ENCODE peak calls at places on chromosome 15, in ten cellular contexts. C is hepatocyte, F is heart right ventricle, E is RWPE2, N is stomach, O is cardiac fibroblast, P is mucosa of descending colon, L is coronary artery, V is nephron progenitor cell, G is WTC11. S is an unnamed sample.

GRCh38 chr15:39874890-39875549 is 45.0 kb downstream of the GPR176 start:
- DNase-seq in C (peak; percentile 38), F (no peak), E (no peak), N (peak; percentile 36), O (peak; percentile 67), P (no peak), L (no peak), V (peak; percentile 7), G (no peak), S (no peak)

GRCh38 chr15:88834211-88834812 is 31.1 kb downstream of the ACAN start:
- DNase-seq in C (peak; percentile 59), F (peak; percentile 30), E (no peak), N (peak; percentile 37), O (peak; percentile 68), P (no peak), L (peak; percentile 81), V (peak; percentile 62), G (peak; percentile 77), S (peak; percentile 30)

GRCh38 chr15:96355561-96356129 is 25.1 kb downstream of the NR2F2 start:
- DNase-seq in C (no peak), F (no peak), E (no peak), N (no peak), O (no peak), P (no peak), L (no peak), V (no peak), G (no peak), S (no peak)

GRCh38 chr15:22979069-22979698 is 984 bp downstream of the CYFIP1 start:
- DNase-seq in C (peak; percentile 76), F (peak; percentile 47), E (peak; percentile 82), N (peak; percentile 72), O (peak; percentile 55), P (peak; percentile 76), L (no peak), V (peak; percentile 71), G (peak; percentile 63), S (peak; percentile 37)

GRCh38 chr15:41936649-41937567 is 35.4 kb downstream of the EHD4 start:
- DNase-seq in C (no peak), F (peak; percentile 69), E (no peak), N (peak; percentile 48), O (peak; percentile 68), P (peak; percentile 73), L (peak; percentile 72), V (no peak), G (no peak), S (no peak)

GRCh38 chr15:89179966-89180875 is 41.2 kb downstream of the RLBP1 start:
- DNase-seq in C (no peak), F (no peak), E (no peak), N (no peak), O (no peak), P (no peak), L (no peak), V (no peak), G (no peak), S (no peak)

GRCh38 chr15:49627407-49627877 is 6.6 kb downstream of the DTWD1 start:
- DNase-seq in C (no peak), F (no peak), E (no peak), N (no peak), O (peak; percentile 62), P (no peak), L (no peak), V (no peak), G (no peak), S (no peak)

GRCh38 chr15:83692820-83693581 is 39.1 kb downstream of the ADAMTSL3 start:
- DNase-seq in C (peak; percentile 11), F (no peak), E (no peak), N (no peak), O (peak; percentile 13), P (no peak), L (no peak), V (no peak), G (no peak), S (no peak)

GRCh38 chr15:73696641-73697001 is 12.4 kb downstream of the CD276 start:
- DNase-seq in C (no peak), F (no peak), E (no peak), N (no peak), O (no peak), P (no peak), L (no peak), V (no peak), G (no peak), S (no peak)

GRCh38 chr15:67578020-67578600 is 35.6 kb downstream of the MAP2K5 start:
- DNase-seq in C (no peak), F (no peak), E (no peak), N (no peak), O (no peak), P (no peak), L (no peak), V (no peak), G (no peak), S (no peak)

GRCh38 chr15:89307046-89307587 is 27.5 kb downstream of the POLG start:
- DNase-seq in C (no peak), F (no peak), E (no peak), N (no peak), O (peak; percentile 31), P (no peak), L (no peak), V (no peak), G (no peak), S (no peak)

GRCh38 chr15:68081869-68082505 is 27.9 kb downstream of the PIAS1 start:
- DNase-seq in C (no peak), F (no peak), E (no peak), N (no peak), O (no peak), P (no peak), L (no peak), V (no peak), G (no peak), S (no peak)

DNA sequence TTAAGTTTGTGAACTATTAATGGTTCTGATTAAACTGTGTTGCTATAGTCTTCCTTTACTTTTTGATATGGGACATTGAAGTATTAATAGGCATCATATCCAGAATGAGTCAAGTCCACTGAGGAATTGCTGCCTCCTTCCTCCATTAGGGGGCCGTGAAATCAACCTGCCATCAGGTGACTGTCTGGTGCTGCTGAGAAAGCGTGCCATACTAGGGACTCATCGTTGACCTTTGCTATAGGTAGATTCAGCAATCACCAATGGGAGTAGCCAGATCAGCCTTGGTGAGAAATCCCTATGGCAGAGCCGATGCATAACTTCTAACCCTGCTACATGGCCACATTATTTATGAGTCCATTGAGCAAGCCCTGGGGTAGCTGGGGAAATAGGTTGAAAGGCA is 30.1 kb upstream of the SLC28A2 start:
- DNase-seq in C (no peak), F (no peak), E (no peak), N (no peak), O (no peak), P (no peak), L (no peak), V (no peak), G (no peak), S (no peak)
- TF ChIP-seq CTCF in C (no peak), F (no peak), E (no peak), N (no peak), O (no peak), P (no peak), L (no peak), V (no peak), G (no peak), S (no peak)

GRCh38 chr15:27414168-27414870 is 443.3 kb downstream of the GABRG3 start:
- DNase-seq in C (no peak), F (no peak), E (no peak), N (no peak), O (no peak), P (no peak), L (no peak), V (no peak), G (no peak), S (no peak)
- TF ChIP-seq CTCF in C (no peak), F (no peak), E (no peak), N (no peak), O (no peak), P (no peak), L (no peak), V (no peak), G (no peak), S (no peak)

DNA sequence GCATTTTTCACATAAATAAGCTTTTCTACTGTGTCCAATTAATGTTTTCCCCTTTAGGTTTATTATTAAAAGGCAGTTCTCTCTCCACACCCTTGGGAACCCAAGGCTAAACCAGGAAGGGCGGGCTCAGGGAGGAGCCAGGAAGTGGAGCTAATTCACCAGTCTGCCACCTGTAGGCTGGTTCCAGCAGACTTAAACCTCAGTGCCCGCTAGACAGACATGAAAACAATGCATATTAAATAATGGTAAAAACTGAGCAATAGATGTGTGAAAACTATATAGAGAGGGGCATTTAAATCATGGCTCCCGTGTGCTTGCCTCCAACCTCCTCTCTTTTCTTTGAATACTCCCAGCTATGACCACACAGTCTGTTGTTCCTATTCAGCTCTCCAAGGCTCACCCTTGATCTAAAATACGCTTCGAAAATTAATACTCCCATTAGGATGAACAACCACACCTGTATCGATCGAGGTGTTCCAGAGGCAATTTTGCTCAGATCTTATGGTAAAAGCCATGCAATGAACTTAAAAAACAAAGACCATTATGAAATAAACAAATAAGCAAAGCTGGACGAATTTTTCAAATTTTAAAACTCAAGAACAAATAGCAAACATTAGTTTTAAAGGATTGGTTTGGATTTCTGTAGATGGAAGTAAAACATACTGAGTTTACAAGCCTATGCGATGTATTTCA is 253.3 kb downstream of the TJP1 start:
- DNase-seq in C (peak; percentile 58), F (no peak), E (no peak), N (no peak), O (peak; percentile 15), P (peak; percentile 66), L (no peak), V (peak; percentile 27), G (peak; percentile 53), S (no peak)
- TF ChIP-seq CTCF in C (peak; percentile 40), F (peak; percentile 41), E (peak; percentile 75), N (no peak), O (no peak), P (no peak), L (no peak), V (no peak), G (no peak), S (peak; percentile 53)

DNA sequence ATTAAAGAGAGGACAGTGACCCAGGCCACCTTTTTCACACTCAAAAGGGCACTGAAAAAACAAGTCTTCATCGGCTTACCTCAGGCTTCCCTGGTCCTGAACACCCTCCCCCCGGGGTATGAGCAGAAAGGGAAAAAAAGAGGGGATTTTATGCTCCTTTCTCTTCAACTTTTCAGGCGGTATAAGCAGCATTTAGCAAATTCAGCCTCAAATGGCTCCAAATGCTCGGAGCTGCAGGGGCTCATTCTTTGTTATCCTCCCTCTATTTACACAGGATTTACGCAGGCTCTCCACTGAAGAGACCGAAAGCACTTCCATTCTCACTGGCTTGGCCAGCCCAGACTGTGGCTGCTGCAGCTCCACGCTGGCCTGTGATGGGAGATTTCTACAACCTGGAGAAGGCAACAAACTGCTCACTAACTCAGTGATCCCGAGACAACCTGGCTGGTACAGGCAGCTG is 54.5 kb downstream of the MEIS2 start:
- DNase-seq in C (peak; percentile 39), F (no peak), E (no peak), N (no peak), O (no peak), P (no peak), L (no peak), V (peak; percentile 14), G (peak; percentile 46), S (no peak)
- TF ChIP-seq CTCF in C (no peak), F (no peak), E (no peak), N (no peak), O (no peak), P (no peak), L (no peak), V (no peak), G (no peak), S (no peak)

S was measured in progenitor cell of endocrine pancreas.